ENCODE peak calls at places on chromosomes 12 and 14, in ten cellular contexts. U is upper lobe of left lung, A is BE2C, Y is mammary epithelial cell, R is AG10803, V is RWPE1, C is HepG2, D is mesothelial cell of epicardium, H is heart right ventricle, M is hepatocyte. K is an unnamed sample.

GRCh38 chr12:106138279-106138645 is 492 bp downstream of the NUAK1 start:
- DNase-seq in U (no peak), A (peak), Y (peak), R (no peak), V (no peak), C (no peak), D (peak), H (no peak), M (peak), K (peak)

GRCh38 chr12:113022563-113023297 is 33.8 kb upstream of the DTX1 start:
- DNase-seq in U (no peak), A (no peak), Y (no peak), R (no peak), V (no peak), C (no peak), D (no peak), H (no peak), M (no peak), K (no peak)

GRCh38 chr12:43742106-43742505 is 16.5 kb downstream of the PUS7L start:
- DNase-seq in U (no peak), A (no peak), Y (peak), R (peak), V (no peak), C (no peak), D (no peak), H (no peak), M (no peak), K (no peak)

GRCh38 chr12:13362260-13362841 is 165.8 kb downstream of the EMP1 start:
- DNase-seq in U (peak), A (peak), Y (peak), R (peak), V (peak), C (peak), D (peak), H (peak), M (peak), K (peak)

GRCh38 chr14:71175491-71175890 is 268.2 kb downstream of the PCNX1 start:
- DNase-seq in U (peak), A (no peak), Y (peak), R (no peak), V (peak), C (no peak), D (no peak), H (no peak), M (peak), K (no peak)

GRCh38 chr12:87556985-87557384 is 472.2 kb downstream of the C12orf50 start:
- DNase-seq in U (no peak), A (no peak), Y (no peak), R (no peak), V (no peak), C (no peak), D (no peak), H (no peak), M (no peak), K (no peak)

GRCh38 chr14:55454264-55455151 is 14.1 kb upstream of the TBPL2 start:
- DNase-seq in U (no peak), A (peak), Y (peak), R (peak), V (peak), C (peak), D (peak), H (peak), M (peak), K (no peak)

GRCh38 chr12:3456809-3457208 is 34.2 kb upstream of the PRMT8 start:
- DNase-seq in U (no peak), A (no peak), Y (no peak), R (no peak), V (no peak), C (peak), D (no peak), H (no peak), M (no peak), K (no peak)

GRCh38 chr12:69330475-69331473 is 17.4 kb upstream of the LYZ start:
- DNase-seq in U (peak), A (peak), Y (no peak), R (no peak), V (no peak), C (no peak), D (no peak), H (no peak), M (peak), K (peak)

GRCh38 chr12:49808686-49809368 is 19.4 kb downstream of the NCKAP5L start:
- DNase-seq in U (no peak), A (no peak), Y (no peak), R (no peak), V (no peak), C (no peak), D (no peak), H (peak), M (no peak), K (no peak)

GRCh38 chr12:54287316-54288157 is 7.0 kb downstream of the HNRNPA1 start:
- DNase-seq in U (no peak), A (no peak), Y (no peak), R (peak), V (no peak), C (no peak), D (no peak), H (no peak), M (no peak), K (no peak)

GRCh38 chr12:54282949-54283593 is 2.5 kb downstream of the HNRNPA1 start:
- DNase-seq in U (no peak), A (peak), Y (no peak), R (no peak), V (no peak), C (no peak), D (no peak), H (no peak), M (no peak), K (no peak)

GRCh38 chr12:54286042-54286931 is 5.8 kb downstream of the HNRNPA1 start:
- DNase-seq in U (no peak), A (peak), Y (peak), R (no peak), V (no peak), C (no peak), D (no peak), H (no peak), M (peak), K (no peak)

GRCh38 chr12:54280401-54281260 is at the start of gene HNRNPA1:
- DNase-seq in U (peak), A (peak), Y (peak), R (peak), V (peak), C (peak), D (peak), H (peak), M (peak), K (peak)

DNA sequence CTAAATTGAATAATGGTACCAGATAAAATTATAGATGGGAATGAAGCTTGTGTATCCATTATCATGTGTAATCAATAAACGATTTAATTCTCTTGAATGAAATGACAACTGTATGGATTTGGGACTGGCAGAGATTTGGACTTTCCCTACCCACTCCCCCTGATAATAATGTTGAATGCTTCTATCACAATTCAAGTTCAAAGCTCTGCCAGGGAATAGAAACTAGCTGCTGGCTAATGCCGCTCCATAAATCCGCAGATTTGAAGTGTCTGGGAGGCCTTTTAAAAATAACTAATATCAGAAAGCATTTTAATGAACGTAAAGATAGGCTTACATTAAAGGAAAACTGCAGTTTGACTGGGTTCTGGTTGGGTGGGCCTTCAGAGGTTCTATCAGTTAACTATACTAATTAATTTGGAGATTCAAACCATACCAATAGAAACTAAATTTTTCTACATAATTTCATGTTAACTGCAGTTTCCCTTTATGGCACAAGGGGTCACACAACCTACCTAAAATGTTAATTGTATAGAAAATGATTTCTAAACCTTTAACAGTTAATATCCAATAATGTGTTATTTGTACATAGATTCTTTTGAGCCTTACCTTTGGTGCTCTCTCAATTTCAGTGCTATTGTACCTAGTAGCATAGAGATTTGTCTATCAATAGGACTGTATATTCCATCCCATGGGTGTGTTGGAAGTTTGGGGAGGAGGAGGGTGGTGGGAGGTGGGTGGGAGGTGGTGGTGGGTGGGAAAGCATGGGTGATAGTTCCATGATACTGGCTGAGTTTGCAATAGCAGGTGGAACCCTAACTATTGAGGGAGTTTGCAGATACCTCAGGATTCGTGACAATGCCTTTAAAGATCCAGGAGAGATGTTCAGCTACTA is 4.9 kb downstream of the HNRNPA1 start:
- DNase-seq in U (no peak), A (no peak), Y (no peak), R (no peak), V (no peak), C (no peak), D (no peak), H (no peak), M (no peak), K (no peak)
- TF ChIP-seq CTCF in U (no peak), A (peak), Y (peak), R (peak), V (peak), C (no peak), D (peak), H (peak), M (peak), K (no peak)

GRCh38 chr12:101876861-101877815 is at the start of gene DRAM1:
- DNase-seq in U (peak), A (peak), Y (peak), R (peak), V (peak), C (peak), D (peak), H (peak), M (peak), K (peak)
- TF ChIP-seq CTCF in U (no peak), A (no peak), Y (no peak), R (no peak), V (no peak), C (peak), D (no peak), H (peak), M (peak), K (no peak)

GRCh38 chr14:92458136-92458958 is 55.2 kb upstream of the RIN3 start:
- DNase-seq in U (no peak), A (no peak), Y (no peak), R (no peak), V (no peak), C (no peak), D (no peak), H (no peak), M (no peak), K (no peak)

GRCh38 chr14:92458959-92459478 is 54.6 kb upstream of the RIN3 start:
- DNase-seq in U (no peak), A (no peak), Y (no peak), R (no peak), V (no peak), C (no peak), D (no peak), H (no peak), M (no peak), K (no peak)

GRCh38 chr14:92456215-92457017 is 57.2 kb upstream of the RIN3 start:
- DNase-seq in U (peak), A (peak), Y (peak), R (peak), V (peak), C (peak), D (no peak), H (peak), M (peak), K (no peak)

GRCh38 chr14:92455231-92455630 is 58.4 kb upstream of the RIN3 start:
- DNase-seq in U (no peak), A (no peak), Y (no peak), R (no peak), V (no peak), C (no peak), D (no peak), H (no peak), M (no peak), K (no peak)

GRCh38 chr14:92457018-92457565 is 56.5 kb upstream of the RIN3 start:
- DNase-seq in U (no peak), A (no peak), Y (no peak), R (no peak), V (no peak), C (no peak), D (no peak), H (no peak), M (no peak), K (no peak)
- TF ChIP-seq CTCF in U (no peak), A (no peak), Y (no peak), R (no peak), V (no peak), C (no peak), D (no peak), H (no peak), M (no peak), K (no peak)

DNA sequence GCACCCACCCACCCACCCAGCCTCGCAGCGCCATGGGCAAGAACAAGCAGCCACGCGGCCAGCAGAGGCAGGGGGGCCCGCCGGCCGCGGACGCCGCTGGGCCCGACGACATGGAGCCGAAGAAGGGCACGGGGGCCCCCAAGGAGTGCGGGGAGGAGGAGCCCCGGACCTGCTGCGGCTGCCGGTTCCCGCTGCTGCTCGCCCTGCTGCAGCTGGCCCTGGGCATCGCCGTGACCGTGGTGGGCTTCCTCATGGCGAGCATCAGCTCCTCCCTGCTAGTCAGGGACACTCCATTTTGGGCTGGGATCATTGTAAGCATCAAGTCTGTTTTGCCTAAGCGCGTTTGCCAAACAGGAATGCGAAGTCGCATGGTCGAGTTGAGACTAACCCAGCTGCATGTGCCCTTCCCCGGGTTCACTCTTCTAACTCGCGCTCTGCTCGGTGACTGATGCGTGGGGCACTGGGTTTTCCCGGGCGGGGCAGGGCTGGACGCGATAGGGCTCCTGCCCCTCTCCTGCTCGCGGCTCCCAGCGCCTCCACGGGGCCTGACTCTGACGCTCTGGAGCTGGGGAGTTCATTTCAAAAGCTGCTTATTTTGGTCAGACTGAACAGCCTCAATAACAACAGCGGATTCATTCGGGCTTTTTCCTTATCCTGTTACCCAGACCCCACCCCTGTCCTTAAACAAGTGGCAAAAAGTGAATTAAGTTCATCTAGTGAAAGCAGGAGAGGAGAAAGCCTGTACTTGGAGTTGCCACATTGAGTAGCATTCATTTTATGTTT is 459 bp downstream of the SSPN start:
- DNase-seq in U (no peak), A (peak), Y (peak), R (peak), V (no peak), C (no peak), D (peak), H (peak), M (peak), K (peak)
- TF ChIP-seq CTCF in U (no peak), A (no peak), Y (no peak), R (no peak), V (no peak), C (no peak), D (no peak), H (no peak), M (no peak), K (no peak)

GRCh38 chr12:111932241-111932640 is 80.7 kb downstream of the TMEM116 start:
- DNase-seq in U (no peak), A (no peak), Y (no peak), R (no peak), V (no peak), C (no peak), D (no peak), H (no peak), M (no peak), K (no peak)

GRCh38 chr12:111926631-111927030 is 84.6 kb downstream of the MAPKAPK5 start:
- DNase-seq in U (no peak), A (no peak), Y (no peak), R (no peak), V (no peak), C (no peak), D (no peak), H (no peak), M (no peak), K (no peak)

GRCh38 chr12:111925171-111925570 is 83.1 kb downstream of the MAPKAPK5 start:
- DNase-seq in U (no peak), A (no peak), Y (no peak), R (no peak), V (no peak), C (no peak), D (no peak), H (no peak), M (no peak), K (no peak)

GRCh38 chr12:111927346-111927745 is 85.3 kb downstream of the MAPKAPK5 start:
- DNase-seq in U (no peak), A (no peak), Y (no peak), R (peak), V (no peak), C (no peak), D (no peak), H (no peak), M (no peak), K (no peak)
- TF ChIP-seq CTCF in U (no peak), A (no peak), Y (no peak), R (no peak), V (no peak), C (no peak), D (no peak), H (no peak), M (no peak), K (no peak)

DNA sequence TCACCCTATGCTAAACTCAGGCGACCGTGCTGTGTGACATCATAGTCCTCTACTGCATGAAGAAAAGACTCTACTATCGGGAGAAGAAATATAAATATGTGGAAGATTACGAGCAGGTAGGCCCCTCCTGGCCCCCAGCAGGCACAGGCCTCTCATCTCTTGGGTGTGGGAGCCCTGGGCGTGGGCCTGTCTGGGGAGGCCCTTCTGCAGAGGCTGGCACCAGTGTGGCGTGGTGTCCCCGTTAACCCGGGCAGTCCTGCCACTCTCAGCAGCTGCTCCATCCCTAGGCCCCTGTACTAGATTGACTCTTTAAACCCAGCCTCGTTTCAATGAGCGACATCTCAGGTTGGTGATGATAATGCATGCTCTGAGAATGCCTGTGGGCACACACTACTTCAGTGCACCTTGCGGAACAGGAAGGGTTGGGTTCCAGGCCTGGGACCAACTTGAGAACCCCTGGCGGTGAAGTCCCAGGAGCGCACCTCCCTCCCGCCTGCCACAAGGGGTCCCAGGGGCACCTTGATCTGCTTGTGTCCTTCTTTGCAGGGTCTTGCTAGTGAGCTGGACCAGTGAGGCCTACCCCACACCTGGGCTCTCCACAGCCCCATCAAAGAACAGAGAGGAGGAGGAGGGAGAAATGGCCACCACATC is 23.2 kb downstream of the P2RX4 start:
- DNase-seq in U (no peak), A (no peak), Y (no peak), R (no peak), V (no peak), C (no peak), D (no peak), H (no peak), M (no peak), K (no peak)
- TF ChIP-seq CTCF in U (no peak), A (peak), Y (no peak), R (no peak), V (no peak), C (no peak), D (no peak), H (no peak), M (no peak), K (no peak)

GRCh38 chr12:132015686-132016430 is 66.1 kb downstream of the EP400 start:
- DNase-seq in U (no peak), A (no peak), Y (no peak), R (no peak), V (no peak), C (no peak), D (no peak), H (no peak), M (no peak), K (no peak)

GRCh38 chr12:132014092-132014914 is 64.6 kb downstream of the EP400 start:
- DNase-seq in U (no peak), A (no peak), Y (no peak), R (no peak), V (no peak), C (no peak), D (no peak), H (no peak), M (no peak), K (no peak)

GRCh38 chr12:132019891-132020290 is 70.1 kb downstream of the EP400 start:
- DNase-seq in U (no peak), A (no peak), Y (no peak), R (no peak), V (no peak), C (no peak), D (no peak), H (no peak), M (no peak), K (no peak)

GRCh38 chr12:132018193-132018916 is 68.6 kb downstream of the EP400 start:
- DNase-seq in U (no peak), A (no peak), Y (no peak), R (peak), V (no peak), C (no peak), D (no peak), H (no peak), M (no peak), K (no peak)

DNA sequence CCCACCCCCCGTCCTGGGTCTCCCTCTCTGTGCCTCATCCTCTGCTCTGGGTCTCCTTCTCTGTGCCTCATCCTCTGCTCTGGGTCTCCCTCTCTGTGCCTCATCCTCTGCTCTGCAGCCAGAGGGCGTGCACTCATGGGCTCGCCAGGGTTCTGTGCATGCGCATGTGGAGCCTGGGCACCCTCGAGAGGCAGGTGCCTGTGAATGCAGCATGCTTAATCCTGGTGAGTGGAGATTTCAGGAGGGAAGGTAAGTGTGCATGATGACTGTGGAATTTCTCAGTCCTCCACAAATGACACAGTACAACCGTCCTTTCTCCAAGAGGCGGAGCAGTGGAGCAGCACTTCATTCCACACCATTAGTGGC is 65.2 kb downstream of the EP400 start:
- DNase-seq in U (no peak), A (no peak), Y (no peak), R (no peak), V (no peak), C (no peak), D (no peak), H (no peak), M (no peak), K (no peak)
- TF ChIP-seq CTCF in U (no peak), A (no peak), Y (no peak), R (no peak), V (no peak), C (peak), D (no peak), H (no peak), M (no peak), K (no peak)

K was measured in activated B cell treated with CpG ODN at 0.5 μM for 24 hours.